ENCODE peak calls at places on chromosomes 2 and 18, in six cellular contexts. One of them, this sample, is unnamed.

GRCh38 chr2:37637122-37637875 is 34.1 kb downstream of the CDC42EP3 start:
- DNase-seq in effector memory CD4-positive, alpha-beta T cell: no peak
- DNase-seq in hepatocyte: no peak
- DNase-seq in right cardiac atrium: no peak
- DNase-seq in GM06990: no peak
- DNase-seq in bronchial epithelial cell: no peak
- DNase-seq in this sample: no peak

GRCh38 chr18:47754311-47755101 is 176.0 kb downstream of the SMAD2 start:
- DNase-seq in effector memory CD4-positive, alpha-beta T cell: no peak
- DNase-seq in hepatocyte: peak; percentile 57
- DNase-seq in right cardiac atrium: peak; percentile 61
- DNase-seq in GM06990: peak; percentile 30
- DNase-seq in bronchial epithelial cell: peak; percentile 17
- DNase-seq in this sample: peak; percentile 14

GRCh38 chr2:110865188-110865587 is 132.8 kb downstream of the ACOXL start:
- DNase-seq in effector memory CD4-positive, alpha-beta T cell: no peak
- DNase-seq in hepatocyte: no peak
- DNase-seq in right cardiac atrium: no peak
- DNase-seq in GM06990: peak; percentile 61
- DNase-seq in bronchial epithelial cell: no peak
- DNase-seq in this sample: no peak

GRCh38 chr2:202824901-202825300 is 46.7 kb downstream of the ICA1L start:
- DNase-seq in effector memory CD4-positive, alpha-beta T cell: no peak
- DNase-seq in hepatocyte: no peak
- DNase-seq in right cardiac atrium: no peak
- DNase-seq in GM06990: no peak
- DNase-seq in bronchial epithelial cell: no peak
- DNase-seq in this sample: no peak

GRCh38 chr2:220057922-220058321 is 430.5 kb downstream of the SLC4A3 start:
- DNase-seq in effector memory CD4-positive, alpha-beta T cell: no peak
- DNase-seq in hepatocyte: no peak
- DNase-seq in right cardiac atrium: no peak
- DNase-seq in GM06990: no peak
- DNase-seq in bronchial epithelial cell: no peak
- DNase-seq in this sample: no peak

GRCh38 chr18:46276736-46277135 is 172.6 kb downstream of the HAUS1 start:
- DNase-seq in effector memory CD4-positive, alpha-beta T cell: no peak
- DNase-seq in hepatocyte: no peak
- DNase-seq in right cardiac atrium: no peak
- DNase-seq in GM06990: no peak
- DNase-seq in bronchial epithelial cell: no peak
- DNase-seq in this sample: no peak

GRCh38 chr2:96691022-96691612 is 48.6 kb downstream of the FER1L5 start:
- DNase-seq in effector memory CD4-positive, alpha-beta T cell: no peak
- DNase-seq in hepatocyte: no peak
- DNase-seq in right cardiac atrium: no peak
- DNase-seq in GM06990: no peak
- DNase-seq in bronchial epithelial cell: no peak
- DNase-seq in this sample: no peak

GRCh38 chr2:172555522-172556283 is at the start of gene PDK1:
- DNase-seq in effector memory CD4-positive, alpha-beta T cell: peak; percentile 87
- DNase-seq in hepatocyte: peak; percentile 96
- DNase-seq in right cardiac atrium: peak; percentile 95
- DNase-seq in GM06990: peak; percentile 93
- DNase-seq in bronchial epithelial cell: peak; percentile 74
- DNase-seq in this sample: peak; percentile 94

GRCh38 chr2:16049406-16049805 is 109.1 kb downstream of the MYCN start:
- DNase-seq in effector memory CD4-positive, alpha-beta T cell: no peak
- DNase-seq in hepatocyte: no peak
- DNase-seq in right cardiac atrium: no peak
- DNase-seq in GM06990: no peak
- DNase-seq in bronchial epithelial cell: no peak
- DNase-seq in this sample: no peak

GRCh38 chr2:28036307-28036706 is 145.8 kb downstream of the BABAM2 start:
- DNase-seq in effector memory CD4-positive, alpha-beta T cell: no peak
- DNase-seq in hepatocyte: no peak
- DNase-seq in right cardiac atrium: no peak
- DNase-seq in GM06990: no peak
- DNase-seq in bronchial epithelial cell: no peak
- DNase-seq in this sample: no peak

GRCh38 chr2:101930847-101931246 is 60.9 kb upstream of the IL1R2 start:
- DNase-seq in effector memory CD4-positive, alpha-beta T cell: no peak
- DNase-seq in hepatocyte: no peak
- DNase-seq in right cardiac atrium: no peak
- DNase-seq in GM06990: no peak
- DNase-seq in bronchial epithelial cell: no peak
- DNase-seq in this sample: no peak

GRCh38 chr18:36610716-36611115 is 218.1 kb downstream of the TPGS2 start:
- DNase-seq in effector memory CD4-positive, alpha-beta T cell: no peak
- DNase-seq in hepatocyte: no peak
- DNase-seq in right cardiac atrium: no peak
- DNase-seq in GM06990: no peak
- DNase-seq in bronchial epithelial cell: no peak
- DNase-seq in this sample: no peak

GRCh38 chr2:190467575-190468083 is 59.5 kb downstream of the MFSD6 start:
- DNase-seq in effector memory CD4-positive, alpha-beta T cell: no peak
- DNase-seq in hepatocyte: no peak
- DNase-seq in right cardiac atrium: peak; percentile 63
- DNase-seq in GM06990: no peak
- DNase-seq in bronchial epithelial cell: no peak
- DNase-seq in this sample: no peak

GRCh38 chr18:48789259-48789812 is 161.4 kb downstream of the SMAD7 start:
- DNase-seq in effector memory CD4-positive, alpha-beta T cell: no peak
- DNase-seq in hepatocyte: no peak
- DNase-seq in right cardiac atrium: no peak
- DNase-seq in GM06990: no peak
- DNase-seq in bronchial epithelial cell: no peak
- DNase-seq in this sample: no peak

GRCh38 chr2:121356058-121356640 is 71.1 kb upstream of the TFCP2L1 start:
- DNase-seq in effector memory CD4-positive, alpha-beta T cell: no peak
- DNase-seq in hepatocyte: peak; percentile 83
- DNase-seq in right cardiac atrium: no peak
- DNase-seq in GM06990: no peak
- DNase-seq in bronchial epithelial cell: peak; percentile 64
- DNase-seq in this sample: no peak

GRCh38 chr18:43671431-43671830 is 394.1 kb upstream of the SYT4 start:
- DNase-seq in effector memory CD4-positive, alpha-beta T cell: no peak
- DNase-seq in hepatocyte: no peak
- DNase-seq in right cardiac atrium: no peak
- DNase-seq in GM06990: no peak
- DNase-seq in bronchial epithelial cell: peak; percentile 35
- DNase-seq in this sample: no peak

GRCh38 chr2:96642564-96643350 is at the start of gene FER1L5:
- DNase-seq in effector memory CD4-positive, alpha-beta T cell: no peak
- DNase-seq in hepatocyte: peak; percentile 53
- DNase-seq in right cardiac atrium: peak; percentile 69
- DNase-seq in GM06990: no peak
- DNase-seq in bronchial epithelial cell: peak; percentile 45
- DNase-seq in this sample: no peak

GRCh38 chr2:109669731-109670130 is 55.6 kb downstream of the SOWAHC start:
- DNase-seq in effector memory CD4-positive, alpha-beta T cell: no peak
- DNase-seq in hepatocyte: no peak
- DNase-seq in right cardiac atrium: no peak
- DNase-seq in GM06990: no peak
- DNase-seq in bronchial epithelial cell: no peak
- DNase-seq in this sample: no peak

GRCh38 chr2:23107341-23107941 is 277.5 kb upstream of the KLHL29 start:
- DNase-seq in effector memory CD4-positive, alpha-beta T cell: no peak
- DNase-seq in hepatocyte: no peak
- DNase-seq in right cardiac atrium: no peak
- DNase-seq in GM06990: no peak
- DNase-seq in bronchial epithelial cell: no peak
- DNase-seq in this sample: no peak

GRCh38 chr2:42064417-42064942 is 16.7 kb downstream of the PKDCC start:
- DNase-seq in effector memory CD4-positive, alpha-beta T cell: no peak
- DNase-seq in hepatocyte: peak; percentile 81
- DNase-seq in right cardiac atrium: no peak
- DNase-seq in GM06990: no peak
- DNase-seq in bronchial epithelial cell: no peak
- DNase-seq in this sample: no peak

GRCh38 chr18:50192903-50193795 is 1.8 kb downstream of the MYO5B start:
- DNase-seq in effector memory CD4-positive, alpha-beta T cell: no peak
- DNase-seq in hepatocyte: peak; percentile 34
- DNase-seq in right cardiac atrium: no peak
- DNase-seq in GM06990: no peak
- DNase-seq in bronchial epithelial cell: peak; percentile 29
- DNase-seq in this sample: no peak

GRCh38 chr18:50189160-50189559 is 5.8 kb downstream of the MYO5B start:
- DNase-seq in effector memory CD4-positive, alpha-beta T cell: no peak
- DNase-seq in hepatocyte: no peak
- DNase-seq in right cardiac atrium: no peak
- DNase-seq in GM06990: no peak
- DNase-seq in bronchial epithelial cell: no peak
- DNase-seq in this sample: no peak

GRCh38 chr18:50190236-50190635 is 4.7 kb downstream of the MYO5B start:
- DNase-seq in effector memory CD4-positive, alpha-beta T cell: no peak
- DNase-seq in hepatocyte: no peak
- DNase-seq in right cardiac atrium: no peak
- DNase-seq in GM06990: no peak
- DNase-seq in bronchial epithelial cell: peak; percentile 94
- DNase-seq in this sample: no peak

GRCh38 chr18:50188652-50189051 is 6.3 kb downstream of the MYO5B start:
- DNase-seq in effector memory CD4-positive, alpha-beta T cell: no peak
- DNase-seq in hepatocyte: no peak
- DNase-seq in right cardiac atrium: no peak
- DNase-seq in GM06990: no peak
- DNase-seq in bronchial epithelial cell: no peak
- DNase-seq in this sample: no peak

GRCh38 chr18:50190926-50191325 is 4.0 kb downstream of the MYO5B start:
- DNase-seq in effector memory CD4-positive, alpha-beta T cell: no peak
- DNase-seq in hepatocyte: no peak
- DNase-seq in right cardiac atrium: no peak
- DNase-seq in GM06990: no peak
- DNase-seq in bronchial epithelial cell: peak; percentile 88
- DNase-seq in this sample: no peak
- H3K27me3 ChIP-seq in effector memory CD4-positive, alpha-beta T cell: peaks cover 8% of the 10 kb centered on the region
- H3K27me3 ChIP-seq in hepatocyte: peaks cover 10% of the 10 kb centered on the region
- H3K27me3 ChIP-seq in right cardiac atrium: no peaks in the 10 kb centered on the region
- H3K27me3 ChIP-seq in GM06990: peaks cover 4% of the 10 kb centered on the region
- H3K27me3 ChIP-seq in bronchial epithelial cell: no peaks in the 10 kb centered on the region
- H3K27me3 ChIP-seq in this sample: peaks cover 15% of the 10 kb centered on the region

GRCh38 chr2:205685314-205686230 is 3.3 kb downstream of the NRP2 start:
- DNase-seq in effector memory CD4-positive, alpha-beta T cell: no peak
- DNase-seq in hepatocyte: no peak
- DNase-seq in right cardiac atrium: peak; percentile 73
- DNase-seq in GM06990: no peak
- DNase-seq in bronchial epithelial cell: peak; percentile 50
- DNase-seq in this sample: no peak
- H3K27me3 ChIP-seq in effector memory CD4-positive, alpha-beta T cell: peaks cover 36% of the 10 kb centered on the region
- H3K27me3 ChIP-seq in hepatocyte: no peaks in the 10 kb centered on the region
- H3K27me3 ChIP-seq in right cardiac atrium: no peaks in the 10 kb centered on the region
- H3K27me3 ChIP-seq in GM06990: peaks cover 3% of the 10 kb centered on the region
- H3K27me3 ChIP-seq in bronchial epithelial cell: no peaks in the 10 kb centered on the region
- H3K27me3 ChIP-seq in this sample: peaks cover 30% of the 10 kb centered on the region

GRCh38 chr2:3951131-3951954 is 248.0 kb downstream of the DCDC2C start:
- DNase-seq in effector memory CD4-positive, alpha-beta T cell: no peak
- DNase-seq in hepatocyte: no peak
- DNase-seq in right cardiac atrium: no peak
- DNase-seq in GM06990: no peak
- DNase-seq in bronchial epithelial cell: no peak
- DNase-seq in this sample: no peak
- H3K27me3 ChIP-seq in effector memory CD4-positive, alpha-beta T cell: no peaks in the 10 kb centered on the region
- H3K27me3 ChIP-seq in hepatocyte: no peaks in the 10 kb centered on the region
- H3K27me3 ChIP-seq in right cardiac atrium: no peaks in the 10 kb centered on the region
- H3K27me3 ChIP-seq in GM06990: no peaks in the 10 kb centered on the region
- H3K27me3 ChIP-seq in bronchial epithelial cell: no peaks in the 10 kb centered on the region
- H3K27me3 ChIP-seq in this sample: no peaks in the 10 kb centered on the region

DNA sequence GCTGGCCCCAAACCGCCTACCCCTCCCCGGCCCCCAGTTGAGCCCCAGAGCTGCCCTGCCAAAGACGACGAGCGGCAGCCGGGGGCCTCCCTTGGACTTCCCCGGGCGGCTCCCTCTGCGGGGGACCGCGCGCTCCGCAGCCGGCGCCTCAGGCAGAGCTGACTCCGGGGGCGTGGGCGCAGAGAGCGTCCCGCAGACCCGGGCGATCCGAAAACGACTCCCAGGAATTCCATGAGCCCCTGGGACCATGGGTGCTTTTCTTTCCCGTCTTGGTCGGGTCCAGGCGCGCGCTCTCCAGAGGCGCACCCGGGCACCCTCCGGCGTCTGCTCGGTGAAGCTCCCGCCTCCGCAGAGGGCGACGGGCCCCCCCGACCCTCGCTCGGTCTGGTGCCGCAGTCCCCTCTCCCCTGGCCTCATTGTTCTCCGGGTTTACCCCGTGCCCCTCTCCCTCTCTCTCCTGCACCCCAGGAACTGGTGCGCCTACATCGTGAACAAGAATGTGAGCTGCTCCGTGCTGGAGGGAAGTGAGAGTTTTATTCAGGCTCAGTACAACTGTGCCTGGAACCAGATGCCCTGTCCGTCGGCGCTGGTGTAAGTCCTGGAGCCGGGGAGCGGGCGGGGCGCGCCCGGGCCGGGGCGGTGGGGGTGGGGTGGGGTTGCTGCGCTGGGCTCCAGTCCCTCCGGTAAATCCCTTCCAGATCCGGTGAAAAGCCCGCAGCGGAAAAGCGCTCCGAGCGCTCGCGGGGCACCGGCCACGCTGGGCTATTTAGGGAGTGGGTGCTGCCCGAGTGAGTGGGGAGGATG is 737 bp downstream of the EMILIN2 start:
- DNase-seq in effector memory CD4-positive, alpha-beta T cell: no peak
- DNase-seq in hepatocyte: peak; percentile 46
- DNase-seq in right cardiac atrium: peak; percentile 69
- DNase-seq in GM06990: peak; percentile 43
- DNase-seq in bronchial epithelial cell: no peak
- DNase-seq in this sample: no peak
- H3K27me3 ChIP-seq in effector memory CD4-positive, alpha-beta T cell: peaks cover 22% of the 10 kb centered on the region
- H3K27me3 ChIP-seq in hepatocyte: peaks cover 41% of the 10 kb centered on the region
- H3K27me3 ChIP-seq in right cardiac atrium: no peaks in the 10 kb centered on the region
- H3K27me3 ChIP-seq in GM06990: no peaks in the 10 kb centered on the region
- H3K27me3 ChIP-seq in bronchial epithelial cell: peaks cover 28% of the 10 kb centered on the region
- H3K27me3 ChIP-seq in this sample: peaks cover 18% of the 10 kb centered on the region

GRCh38 chr2:176122266-176122632 is 270 bp upstream of the HOXD9 start:
- DNase-seq in effector memory CD4-positive, alpha-beta T cell: no peak
- DNase-seq in hepatocyte: no peak
- DNase-seq in right cardiac atrium: no peak
- DNase-seq in GM06990: no peak
- DNase-seq in bronchial epithelial cell: no peak
- DNase-seq in this sample: no peak
- H3K27me3 ChIP-seq in effector memory CD4-positive, alpha-beta T cell: peaks cover 92% of the 10 kb centered on the region
- H3K27me3 ChIP-seq in hepatocyte: peaks cover 97% of the 10 kb centered on the region
- H3K27me3 ChIP-seq in right cardiac atrium: peaks cover 5% of the 10 kb centered on the region
- H3K27me3 ChIP-seq in GM06990: peaks cover 4% of the 10 kb centered on the region
- H3K27me3 ChIP-seq in bronchial epithelial cell: peaks cover 75% of the 10 kb centered on the region
- H3K27me3 ChIP-seq in this sample: peaks cover 91% of the 10 kb centered on the region

DNA sequence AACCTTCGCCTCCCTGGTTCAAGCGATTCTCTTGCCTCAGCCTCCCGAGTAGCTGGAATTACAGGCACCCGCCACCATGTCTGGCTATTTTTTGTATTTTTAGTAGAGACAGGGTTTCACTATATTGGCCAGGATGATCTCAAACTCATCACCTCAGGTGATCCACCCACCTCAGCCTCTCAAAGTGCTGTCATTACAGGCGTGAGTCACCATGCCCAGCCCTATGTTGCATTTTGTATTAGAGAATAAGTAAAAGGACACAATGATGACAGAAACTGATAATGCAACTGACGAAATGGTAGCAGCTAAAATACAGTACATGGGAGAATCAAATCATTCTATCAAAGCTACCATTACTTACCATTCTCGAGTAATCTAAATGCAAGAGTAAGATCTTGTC is 276.7 kb downstream of the DSEL start:
- DNase-seq in effector memory CD4-positive, alpha-beta T cell: no peak
- DNase-seq in hepatocyte: no peak
- DNase-seq in right cardiac atrium: no peak
- DNase-seq in GM06990: no peak
- DNase-seq in bronchial epithelial cell: peak; percentile 26
- DNase-seq in this sample: no peak
- H3K27me3 ChIP-seq in effector memory CD4-positive, alpha-beta T cell: no peaks in the 10 kb centered on the region
- H3K27me3 ChIP-seq in hepatocyte: no peaks in the 10 kb centered on the region
- H3K27me3 ChIP-seq in right cardiac atrium: no peaks in the 10 kb centered on the region
- H3K27me3 ChIP-seq in GM06990: no peaks in the 10 kb centered on the region
- H3K27me3 ChIP-seq in bronchial epithelial cell: no peaks in the 10 kb centered on the region
- H3K27me3 ChIP-seq in this sample: no peaks in the 10 kb centered on the region

This sample was measured in CD8-positive, alpha-beta memory T cell.